ENCODE peak calls at places on chromosome 4, in four cellular contexts. M is AG09319, R is HCEC 1CT, X is AG08395. L is an unnamed sample.

GRCh38 chr4:185637162-185637875 is 102.0 kb upstream of the PDLIM3 start:
- DNase-seq in M (no peak), R (no peak), X (no peak), L (no peak)

GRCh38 chr4:53221832-53222480 is 143.9 kb downstream of the SCFD2 start:
- DNase-seq in M (no peak), R (no peak), X (peak), L (no peak)

GRCh38 chr4:77037736-77038135 is 38.1 kb downstream of the CCNI start:
- DNase-seq in M (no peak), R (peak), X (no peak), L (no peak)

GRCh38 chr4:19532120-19532848 is 719.4 kb upstream of the SLIT2 start:
- DNase-seq in M (peak), R (no peak), X (no peak), L (no peak)

GRCh38 chr4:117417856-117418255 is 332.5 kb upstream of the TRAM1L1 start:
- DNase-seq in M (no peak), R (no peak), X (no peak), L (no peak)

GRCh38 chr4:92234393-92235176 is 69.2 kb upstream of the GRID2 start:
- DNase-seq in M (peak), R (peak), X (peak), L (peak)

GRCh38 chr4:17535906-17536305 is 20.9 kb downstream of the CLRN2 start:
- DNase-seq in M (no peak), R (no peak), X (no peak), L (no peak)

GRCh38 chr4:11529625-11530201 is 101.0 kb upstream of the HS3ST1 start:
- DNase-seq in M (no peak), R (peak), X (no peak), L (no peak)

GRCh38 chr4:26065833-26066232 is 151.8 kb downstream of the SMIM20 start:
- DNase-seq in M (no peak), R (no peak), X (no peak), L (no peak)